ENCODE peak calls at places on chromosome 15, in five cellular contexts. One of them, this sample, is unnamed.

GRCh38 chr15:51724199-51724598 is 13.3 kb downstream of the LYSMD2 start:
- DNase-seq in pancreas: no peak
- DNase-seq in tibial artery: no peak
- DNase-seq in brain pericyte: no peak
- DNase-seq in ovary: no peak
- DNase-seq in this sample: no peak

GRCh38 chr15:97026781-97027180 is 696.3 kb downstream of the NR2F2 start:
- DNase-seq in pancreas: no peak
- DNase-seq in tibial artery: no peak
- DNase-seq in brain pericyte: no peak
- DNase-seq in ovary: no peak
- DNase-seq in this sample: no peak

GRCh38 chr15:31461375-31461774 is 134.7 kb downstream of the KLF13 start:
- DNase-seq in pancreas: no peak
- DNase-seq in tibial artery: no peak
- DNase-seq in brain pericyte: no peak
- DNase-seq in ovary: no peak
- DNase-seq in this sample: no peak

GRCh38 chr15:90343391-90343790 is 8.7 kb upstream of the ZNF774 start:
- DNase-seq in pancreas: no peak
- DNase-seq in tibial artery: no peak
- DNase-seq in brain pericyte: no peak
- DNase-seq in ovary: no peak
- DNase-seq in this sample: no peak

GRCh38 chr15:89662893-89663673 is 7.8 kb upstream of the KIF7 start:
- DNase-seq in pancreas: no peak
- DNase-seq in tibial artery: peak
- DNase-seq in brain pericyte: no peak
- DNase-seq in ovary: peak
- DNase-seq in this sample: no peak

GRCh38 chr15:85620321-85621044 is 174.2 kb downstream of the KLHL25 start:
- DNase-seq in pancreas: no peak
- DNase-seq in tibial artery: peak
- DNase-seq in brain pericyte: no peak
- DNase-seq in ovary: no peak
- DNase-seq in this sample: no peak

GRCh38 chr15:88812137-88812536 is 8.9 kb downstream of the ACAN start:
- DNase-seq in pancreas: no peak
- DNase-seq in tibial artery: no peak
- DNase-seq in brain pericyte: no peak
- DNase-seq in ovary: no peak
- DNase-seq in this sample: no peak

GRCh38 chr15:69893863-69894262 is 203.9 kb downstream of the TLE3 start:
- DNase-seq in pancreas: no peak
- DNase-seq in tibial artery: peak
- DNase-seq in brain pericyte: no peak
- DNase-seq in ovary: no peak
- DNase-seq in this sample: no peak

GRCh38 chr15:98682992-98683701 is 34.8 kb downstream of the IGF1R start:
- DNase-seq in pancreas: no peak
- DNase-seq in tibial artery: no peak
- DNase-seq in brain pericyte: no peak
- DNase-seq in ovary: no peak
- DNase-seq in this sample: no peak

GRCh38 chr15:50390549-50391264 is 33.5 kb upstream of the USP8 start:
- DNase-seq in pancreas: no peak
- DNase-seq in tibial artery: no peak
- DNase-seq in brain pericyte: no peak
- DNase-seq in ovary: no peak
- DNase-seq in this sample: peak

GRCh38 chr15:101528108-101528916 is 38.8 kb upstream of the PCSK6 start:
- DNase-seq in pancreas: peak
- DNase-seq in tibial artery: peak
- DNase-seq in brain pericyte: no peak
- DNase-seq in ovary: peak
- DNase-seq in this sample: no peak